ENCODE peak calls at places on chromosomes 11 and 22, in five cellular contexts. K is tibial nerve; D is HEK293T; R is stimulated activated CD8-positive, alpha-beta memory T cell treated with anti-CD3 and anti-CD28 coated beads, Interleukin-7, amount 100 ng/mL, for 4 hours; E is neuronal stem cell. B is an unnamed sample.
A peak's percentile ranks its signal among the peaks of the same experiment; 100 is the strongest.

GRCh38 chr11:8832571-8833260 is 78.3 kb upstream of the AKIP1 start:
- DNase-seq in K (no peak), D (no peak), E (no peak), R (no peak), B (peak; percentile 83)

GRCh38 chr11:116162541-116163230 is 610.1 kb downstream of the BUD13 start:
- DNase-seq in D (peak; percentile 27), K (no peak), R (no peak), E (peak; percentile 73), B (peak; percentile 5)

GRCh38 chr22:19923914-19924513 is 17.6 kb upstream of the COMT start:
- DNase-seq in K (no peak), D (no peak), E (no peak), R (no peak), B (no peak)

GRCh38 chr22:49848690-49849160 is 4.9 kb upstream of the ZBED4 start:
- DNase-seq in D (no peak), E (no peak), K (no peak), R (no peak), B (peak; percentile 53)

GRCh38 chr11:34837246-34837856 is 78.8 kb downstream of the APIP start:
- DNase-seq in R (no peak), E (no peak), K (no peak), D (no peak), B (no peak)

GRCh38 chr11:75429902-75430691 is 2.9 kb downstream of the KLHL35 start:
- DNase-seq in R (peak; percentile 12), D (no peak), K (peak; percentile 44), E (no peak), B (peak; percentile 67)

GRCh38 chr11:44949160-44950035 is 1.3 kb downstream of the TP53I11 start:
- DNase-seq in D (peak; percentile 50), K (no peak), E (peak; percentile 76), R (no peak), B (peak; percentile 78)

GRCh38 chr22:42955087-42955630 is 59.8 kb downstream of the PACSIN2 start:
- DNase-seq in D (no peak), R (no peak), E (no peak), K (no peak), B (no peak)

GRCh38 chr11:3164540-3165151 is 464 bp downstream of the OSBPL5 start:
- DNase-seq in R (no peak), D (no peak), K (peak; percentile 11), E (no peak), B (no peak)

GRCh38 chr11:96023311-96023710 is 99.4 kb upstream of the MTMR2 start:
- DNase-seq in R (no peak), D (no peak), E (no peak), K (no peak), B (peak; percentile 24)

GRCh38 chr11:75471134-75471943 is 38.3 kb upstream of the KLHL35 start:
- DNase-seq in K (no peak), R (no peak), D (no peak), E (no peak), B (peak; percentile 70)

GRCh38 chr11:117851852-117852251 is 24.6 kb downstream of the FXYD6 start:
- DNase-seq in K (no peak), D (no peak), R (no peak), E (no peak), B (no peak)

GRCh38 chr11:32034149-32034548 is 56.7 kb upstream of the RCN1 start:
- DNase-seq in R (no peak), D (no peak), K (no peak), E (no peak), B (no peak)

GRCh38 chr22:20811171-20811570 is 37.3 kb downstream of the SERPIND1 start:
- DNase-seq in D (no peak), E (no peak), K (no peak), R (no peak), B (no peak)

GRCh38 chr11:102981324-102981910 is 25.9 kb upstream of the MMP13 start:
- DNase-seq in D (no peak), R (no peak), E (no peak), K (no peak), B (no peak)

GRCh38 chr22:29011200-29011867 is 50.3 kb downstream of the C22orf31 start:
- DNase-seq in K (no peak), R (no peak), D (no peak), E (peak; percentile 36), B (no peak)

GRCh38 chr11:60130496-60130895 is 42.0 kb downstream of the MS4A2 start:
- DNase-seq in K (no peak), D (peak; percentile 20), R (no peak), E (peak; percentile 39), B (peak; percentile 50)

GRCh38 chr11:12538889-12539421 is 135.3 kb upstream of the TEAD1 start:
- DNase-seq in D (no peak), E (no peak), R (no peak), K (no peak), B (no peak)

GRCh38 chr11:64343740-64344133 is 3.7 kb downstream of the CCDC88B start:
- DNase-seq in D (no peak), R (no peak), E (no peak), K (no peak), B (peak; percentile 65)

GRCh38 chr22:48948575-48949170 is 879.0 kb downstream of the BRD1 start:
- DNase-seq in K (no peak), D (no peak), E (no peak), R (no peak), B (no peak)

GRCh38 chr11:92980291-92980690 is 10.8 kb downstream of the MTNR1B start:
- DNase-seq in E (no peak), K (no peak), D (no peak), R (no peak), B (no peak)

GRCh38 chr22:48943567-48944432 is 883.9 kb downstream of the BRD1 start:
- DNase-seq in E (peak; percentile 29), R (no peak), D (peak; percentile 31), K (no peak), B (peak; percentile 12)

GRCh38 chr11:79092791-79093313 is 348.0 kb downstream of the TENM4 start:
- DNase-seq in K (no peak), E (no peak), R (no peak), D (no peak), B (no peak)

GRCh38 chr22:44731357-44731970 is 20.9 kb upstream of the ARHGAP8 start:
- DNase-seq in E (no peak), R (no peak), K (no peak), D (no peak), B (no peak)

GRCh38 chr11:46117842-46118241 is 3.4 kb downstream of the PHF21A start:
- DNase-seq in R (no peak), E (no peak), D (no peak), K (no peak), B (no peak)

GRCh38 chr11:122977455-122978302 is 4.0 kb downstream of the BSX start:
- DNase-seq in R (no peak), D (no peak), K (no peak), E (peak; percentile 44), B (peak; percentile 42)

GRCh38 chr11:128568166-128568778 is 19.1 kb downstream of the ETS1 start:
- DNase-seq in E (no peak), K (no peak), D (no peak), R (no peak), B (no peak)

GRCh38 chr22:22720201-22720723 is 75.8 kb downstream of the GGTLC2 start:
- DNase-seq in D (peak; percentile 78), R (peak; percentile 29), K (no peak), E (peak; percentile 21), B (peak; percentile 66)